ENCODE peak calls at places on chromosomes 3 and 15, in ten cellular contexts. F is Right ventricle myocardium inferior; E is CD14-positive monocyte; Z is GM12865; R is CD8-positive, alpha-beta T cell; S is G401; K is NCI-H774; Y is T-helper 2 cell; O is stimulated activated naive B cell treated with anti-CD40 and anti-IgM and Interleukin-4, amounts not matched to agents 10 μg/mL and 1 μg/mL and 100 μg/mL, for 72 hours; H is amniotic epithelial cell. D is an unnamed sample.

GRCh38 chr3:122857019-122857418 is 62.1 kb downstream of the SLC49A4 start:
- DNase-seq in F (no peak), E (no peak), Z (no peak), R (no peak), S (no peak), K (no peak), Y (no peak), O (no peak), H (peak), D (no peak)

GRCh38 chr3:150890320-150890719 is 14.9 kb downstream of the MINDY4B start:
- DNase-seq in F (no peak), E (no peak), Z (no peak), R (no peak), S (no peak), K (no peak), Y (no peak), O (no peak), H (peak), D (no peak)

GRCh38 chr15:99981223-99981647 is 248.0 kb upstream of the LYSMD4 start:
- DNase-seq in F (no peak), E (no peak), Z (no peak), R (no peak), S (no peak), K (no peak), Y (no peak), O (no peak), H (no peak), D (no peak)

GRCh38 chr15:70101459-70102113 is 3.9 kb upstream of the TLE3 start:
- DNase-seq in F (no peak), E (no peak), Z (no peak), R (no peak), S (peak), K (peak), Y (no peak), O (no peak), H (peak), D (peak)

GRCh38 chr3:775178-775885 is 317.5 kb upstream of the CNTN6 start:
- DNase-seq in F (no peak), E (no peak), Z (peak), R (no peak), S (peak), K (no peak), Y (no peak), O (no peak), H (no peak), D (no peak)

GRCh38 chr3:193732391-193732790 is 139.4 kb downstream of the OPA1 start:
- DNase-seq in F (no peak), E (no peak), Z (no peak), R (no peak), S (no peak), K (no peak), Y (no peak), O (no peak), H (peak), D (no peak)

GRCh38 chr15:74826372-74826819 is at the start of gene CPLX3:
- DNase-seq in F (no peak), E (no peak), Z (no peak), R (no peak), S (no peak), K (no peak), Y (peak), O (no peak), H (no peak), D (no peak)

GRCh38 chr3:134066539-134067310 is 37.0 kb upstream of the SLCO2A1 start:
- DNase-seq in F (no peak), E (no peak), Z (no peak), R (peak), S (no peak), K (no peak), Y (no peak), O (no peak), H (no peak), D (no peak)

GRCh38 chr15:92068121-92068520 is 214.6 kb downstream of the SLCO3A1 start:
- DNase-seq in F (no peak), E (peak), Z (peak), R (no peak), S (no peak), K (no peak), Y (no peak), O (no peak), H (no peak), D (no peak)

GRCh38 chr3:136251511-136251910 is 1.4 kb downstream of the PCCB start:
- DNase-seq in F (no peak), E (no peak), Z (no peak), R (no peak), S (no peak), K (no peak), Y (no peak), O (no peak), H (no peak), D (no peak)

GRCh38 chr3:29186131-29186599 is 94.7 kb upstream of the RBMS3 start:
- DNase-seq in F (no peak), E (no peak), Z (no peak), R (no peak), S (no peak), K (no peak), Y (no peak), O (no peak), H (peak), D (no peak)

GRCh38 chr3:14900881-14901873 is 46.2 kb upstream of the NR2C2 start:
- DNase-seq in F (no peak), E (no peak), Z (no peak), R (no peak), S (no peak), K (no peak), Y (no peak), O (no peak), H (no peak), D (no peak)

GRCh38 chr3:86708908-86709307 is 282.0 kb downstream of the VGLL3 start:
- DNase-seq in F (no peak), E (no peak), Z (no peak), R (no peak), S (no peak), K (no peak), Y (no peak), O (no peak), H (no peak), D (no peak)

GRCh38 chr3:71152039-71152891 is 431.3 kb downstream of the FOXP1 start:
- DNase-seq in F (no peak), E (no peak), Z (no peak), R (no peak), S (no peak), K (no peak), Y (no peak), O (no peak), H (no peak), D (no peak)

GRCh38 chr15:41772720-41773331 is 1.5 kb upstream of the MAPKBP1 start:
- DNase-seq in F (no peak), E (no peak), Z (peak), R (peak), S (peak), K (peak), Y (peak), O (peak), H (peak), D (peak)

GRCh38 chr15:101354891-101355623 is 60.0 kb upstream of the SNRPA1 start:
- DNase-seq in F (no peak), E (no peak), Z (no peak), R (no peak), S (no peak), K (no peak), Y (no peak), O (no peak), H (no peak), D (no peak)

GRCh38 chr15:81940467-81941451 is 105.1 kb downstream of the MEX3B start:
- DNase-seq in F (no peak), E (no peak), Z (no peak), R (no peak), S (no peak), K (no peak), Y (no peak), O (no peak), H (peak), D (no peak)

GRCh38 chr3:186099178-186099577 is 9.7 kb downstream of the ETV5 start:
- DNase-seq in F (peak), E (no peak), Z (no peak), R (no peak), S (peak), K (no peak), Y (no peak), O (no peak), H (peak), D (peak)

GRCh38 chr3:180802837-180803236 is 109.6 kb upstream of the FXR1 start:
- DNase-seq in F (no peak), E (no peak), Z (peak), R (no peak), S (peak), K (peak), Y (no peak), O (no peak), H (peak), D (peak)

GRCh38 chr15:39362832-39363561 is 217.9 kb upstream of the THBS1 start:
- DNase-seq in F (no peak), E (no peak), Z (no peak), R (no peak), S (no peak), K (no peak), Y (no peak), O (no peak), H (peak), D (peak)

GRCh38 chr15:92421980-92422379 is 28.3 kb downstream of the ST8SIA2 start:
- DNase-seq in F (no peak), E (no peak), Z (no peak), R (no peak), S (no peak), K (no peak), Y (no peak), O (no peak), H (no peak), D (no peak)

GRCh38 chr3:196712514-196713413 is 587 bp downstream of the PIGX start:
- DNase-seq in F (peak), E (no peak), Z (peak), R (no peak), S (peak), K (no peak), Y (peak), O (no peak), H (peak), D (peak)

D was measured in NCI-H1105 treated with DMSO at 0.1 percent for 48 hours.